ENCODE peak calls at places on chromosomes 12 and 14, in four cellular contexts. V is sigmoid colon, W is lung, I is thoracic aorta. S is an unnamed sample.

GRCh38 chr12:57005980-57006808 is at the start of gene ZBTB39:
- DNase-seq in V (peak; percentile 72), W (no peak), I (no peak), S (peak; percentile 50)

GRCh38 chr12:88720785-88721650 is 140.7 kb upstream of the KITLG start:
- DNase-seq in W (no peak), V (no peak), I (no peak), S (no peak)

GRCh38 chr14:51490205-51490604 is 161.5 kb upstream of the FRMD6 start:
- DNase-seq in W (no peak), I (no peak), V (no peak), S (no peak)

GRCh38 chr14:71063351-71063750 is 156.1 kb downstream of the PCNX1 start:
- DNase-seq in I (no peak), V (no peak), W (no peak), S (no peak)

GRCh38 chr14:38134631-38135030 is 73.1 kb upstream of the SSTR1 start:
- DNase-seq in W (no peak), I (no peak), V (no peak), S (no peak)

GRCh38 chr14:24179961-24180726 is 8.3 kb downstream of the REC8 start:
- DNase-seq in I (no peak), V (no peak), W (no peak), S (no peak)

GRCh38 chr14:60254176-60254575 is 5.2 kb downstream of the PPM1A start:
- DNase-seq in W (no peak), V (no peak), I (no peak), S (no peak)

GRCh38 chr12:26648584-26648983 is 184.4 kb downstream of the ITPR2 start:
- DNase-seq in W (no peak), V (no peak), I (no peak), S (no peak)

GRCh38 chr12:104790296-104791125 is 167.6 kb downstream of the SLC41A2 start:
- DNase-seq in W (peak; percentile 42), I (no peak), V (peak; percentile 67), S (peak; percentile 24)

GRCh38 chr14:39316844-39317553 is 83.3 kb downstream of the MIA2 start:
- DNase-seq in W (no peak), V (no peak), I (no peak), S (no peak)

GRCh38 chr12:128607606-128608005 is 216.2 kb downstream of the SLC15A4 start:
- DNase-seq in V (no peak), W (no peak), I (no peak), S (no peak)

GRCh38 chr12:112116232-112117060 is 7.9 kb upstream of the NAA25 start:
- DNase-seq in I (no peak), W (peak; percentile 61), V (peak; percentile 70), S (peak; percentile 61)

GRCh38 chr14:101736071-101736470 is 25.4 kb upstream of the PPP2R5C start:
- DNase-seq in I (no peak), W (no peak), V (no peak), S (no peak)

GRCh38 chr12:53428741-53429140 is 5.1 kb downstream of the AMHR2 start:
- DNase-seq in V (no peak), W (no peak), I (no peak), S (no peak)

GRCh38 chr12:103799504-103800251 is 41.4 kb downstream of the NT5DC3 start:
- DNase-seq in V (peak; percentile 58), I (no peak), W (no peak), S (no peak)

GRCh38 chr12:107317751-107318553 is 224.6 kb upstream of the CRY1 start:
- DNase-seq in I (no peak), V (no peak), W (peak; percentile 85), S (peak; percentile 94)

GRCh38 chr12:83802011-83802410 is 1110.6 kb downstream of the SLC6A15 start:
- DNase-seq in V (no peak), W (no peak), I (no peak), S (no peak)

GRCh38 chr12:71216725-71217579 is 59.2 kb upstream of the TSPAN8 start:
- DNase-seq in W (no peak), I (no peak), V (no peak), S (peak; percentile 61)

GRCh38 chr12:80777587-80777986 is 60.9 kb downstream of the MYF5 start:
- DNase-seq in W (no peak), V (no peak), I (no peak), S (no peak)

GRCh38 chr14:93395227-93395626 is 35.5 kb upstream of the UNC79 start:
- DNase-seq in W (no peak), I (no peak), V (no peak), S (no peak)

GRCh38 chr12:53065975-53066593 is 13.1 kb downstream of the SPRYD3 start:
- DNase-seq in I (no peak), V (peak; percentile 95), W (peak; percentile 79), S (peak; percentile 72)

GRCh38 chr14:80973918-80974317 is 18.5 kb downstream of the TSHR start:
- DNase-seq in V (no peak), W (no peak), I (no peak), S (peak; percentile 21)

GRCh38 chr12:82047480-82047879 is 288.3 kb upstream of the PPFIA2 start:
- DNase-seq in I (no peak), V (no peak), W (no peak), S (no peak)

GRCh38 chr12:48285751-48286650 is 64.7 kb downstream of the ZNF641 start:
- DNase-seq in V (no peak), W (no peak), I (no peak), S (no peak)

GRCh38 chr12:47297993-47298392 is 218.2 kb upstream of the AMIGO2 start:
- DNase-seq in I (no peak), W (no peak), V (no peak), S (no peak)

GRCh38 chr14:104390221-104390931 is 189.2 kb upstream of the C14orf180 start:
- DNase-seq in W (no peak), V (peak; percentile 45), I (no peak), S (no peak)

GRCh38 chr12:119153477-119154434 is 25.0 kb upstream of the HSPB8 start:
- DNase-seq in W (peak; percentile 77), V (peak; percentile 76), I (no peak), S (no peak)

GRCh38 chr14:101360045-101360931 is 201.0 kb upstream of the DIO3 start:
- DNase-seq in W (no peak), I (no peak), V (peak; percentile 98), S (no peak)

GRCh38 chr12:19639781-19640180 is 200.5 kb downstream of the AEBP2 start:
- DNase-seq in V (no peak), I (no peak), W (no peak), S (no peak)

DNA sequence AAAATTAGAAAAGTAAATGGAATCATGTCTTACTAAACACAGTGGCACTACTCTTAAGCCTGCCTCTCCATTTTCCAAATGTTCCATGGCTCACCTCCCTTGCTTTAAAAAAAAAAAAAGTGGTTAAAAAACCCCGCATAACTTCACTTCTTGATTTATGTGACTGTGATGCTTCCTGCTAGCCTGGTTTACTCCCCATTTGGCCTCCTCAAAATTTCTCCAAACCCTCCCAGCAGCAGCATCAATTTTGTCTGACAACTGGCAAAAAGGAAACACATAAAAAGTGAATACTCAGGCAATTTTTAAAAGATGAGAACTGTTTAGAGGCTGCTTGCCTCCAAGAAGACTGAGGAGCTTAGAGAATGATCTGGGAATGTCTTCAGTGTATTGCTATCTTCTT is 17.8 kb upstream of the EGLN3 start:
- DNase-seq in I (no peak), W (no peak), V (no peak), S (no peak)
- TF ChIP-seq CTCF in I (no peak), W (no peak), V (no peak), S (no peak)

DNA sequence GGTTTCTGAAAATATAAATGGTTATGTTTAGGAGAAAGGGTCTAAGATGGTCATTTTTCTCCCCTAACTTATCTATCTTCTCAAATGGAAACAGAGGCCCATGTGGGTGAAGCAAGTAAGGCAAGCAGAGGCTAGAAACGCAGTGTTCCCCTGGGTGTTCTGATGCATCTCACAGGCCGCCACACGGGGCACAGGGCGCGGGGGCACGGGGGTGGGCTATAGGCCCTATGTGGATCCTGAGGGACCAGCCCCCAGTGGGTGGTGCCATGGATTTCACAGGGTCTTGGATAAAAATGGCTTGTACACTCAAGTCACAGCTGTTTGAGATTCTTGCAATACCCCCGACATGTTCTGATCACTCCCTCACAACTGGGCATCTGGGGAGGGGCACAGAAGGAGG is 17.7 kb downstream of the ACTN1 start:
- DNase-seq in W (no peak), I (no peak), V (no peak), S (no peak)
- H3K27ac ChIP-seq in W (no peak overlapping the region), I (peak overlapping the region; percentile 64), V (peak overlapping the region; percentile 99), S (no peak overlapping the region)

DNA sequence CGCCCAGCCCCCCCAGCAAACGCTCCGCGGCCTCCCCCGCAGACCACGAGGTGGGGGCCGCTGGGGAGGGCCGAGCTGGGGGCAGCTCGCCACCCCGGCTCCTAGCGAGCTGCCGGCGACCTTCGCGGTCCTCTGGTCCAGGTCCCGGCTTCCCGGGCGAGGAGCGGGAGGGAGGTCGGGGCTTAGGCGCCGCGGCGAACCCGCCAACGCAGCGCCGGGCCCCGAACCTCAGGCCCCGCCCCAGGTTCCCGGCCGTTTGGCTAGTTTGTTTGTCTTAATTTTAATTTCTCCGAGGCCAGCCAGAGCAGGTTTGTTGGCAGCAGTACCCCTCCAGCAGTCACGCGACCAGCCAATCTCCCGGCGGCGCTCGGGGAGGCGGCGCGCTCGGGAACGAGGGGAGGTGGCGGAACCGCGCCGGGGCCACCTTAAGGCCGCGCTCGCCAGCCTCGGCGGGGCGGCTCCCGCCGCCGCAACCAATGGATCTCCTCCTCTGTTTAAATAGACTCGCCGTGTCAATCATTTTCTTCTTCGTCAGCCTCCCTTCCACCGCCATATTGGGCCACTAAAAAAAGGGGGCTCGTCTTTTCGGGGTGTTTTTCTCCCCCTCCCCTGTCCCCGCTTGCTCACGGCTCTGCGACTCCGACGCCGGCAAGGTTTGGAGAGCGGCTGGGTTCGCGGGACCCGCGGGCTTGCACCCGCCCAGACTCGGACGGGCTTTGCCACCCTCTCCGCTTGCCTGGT is at the start of gene CDKN1B:
- DNase-seq in W (peak; percentile 92), V (peak; percentile 98), I (peak; percentile 56), S (peak; percentile 81)
- TF ChIP-seq CTCF in W (peak; percentile 0), V (no peak), I (no peak), S (no peak)

DNA sequence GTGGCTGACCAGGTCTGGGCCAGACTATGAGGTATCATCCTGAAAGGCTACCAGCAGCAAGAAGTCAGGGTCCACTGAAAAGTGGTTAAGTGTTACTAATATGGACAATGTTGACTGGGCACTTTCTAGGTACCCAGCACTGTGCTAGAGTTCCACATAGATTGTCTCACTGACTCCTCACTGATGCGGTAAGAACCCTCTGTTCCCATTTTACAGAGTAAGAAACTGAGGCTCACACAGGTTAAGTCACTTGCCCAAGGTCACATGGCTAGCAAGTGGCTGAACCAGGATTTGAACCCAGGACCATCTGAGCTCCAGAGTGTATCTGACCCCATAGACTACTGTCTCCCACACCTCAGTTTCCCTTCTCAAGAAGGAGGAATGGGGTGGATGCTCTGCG is 4.6 kb upstream of the CCDC85C start:
- DNase-seq in W (no peak), V (no peak), I (no peak), S (no peak)
- H3K27ac ChIP-seq in W (no peak overlapping the region), V (no peak overlapping the region), I (no peak overlapping the region), S (peak overlapping the region; percentile 16)